ENCODE peak calls at places on chromosome 1, in four cellular contexts. W, T, N and E are unnamed samples.

GRCh38 chr1:46533179-46533864 is 18.1 kb downstream of the KNCN start:
- DNase-seq in T (no peak), N (peak; percentile 70), W (peak; percentile 24), E (no peak)

GRCh38 chr1:109198745-109199144 is 15.0 kb upstream of the SARS1 start:
- DNase-seq in T (no peak), N (no peak), W (no peak), E (no peak)

GRCh38 chr1:177032434-177032833 is 132.1 kb downstream of the ASTN1 start:
- DNase-seq in N (peak; percentile 27), T (no peak), W (no peak), E (no peak)

GRCh38 chr1:211734791-211735190 is 59.4 kb upstream of the NEK2 start:
- DNase-seq in W (no peak), T (no peak), N (no peak), E (no peak)

GRCh38 chr1:3375256-3375655 is 79.2 kb upstream of the ARHGEF16 start:
- DNase-seq in W (no peak), N (no peak), T (no peak), E (no peak)

GRCh38 chr1:54052470-54052933 is 502 bp downstream of the TMEM59 start:
- DNase-seq in T (peak; percentile 31), N (peak; percentile 61), W (peak; percentile 11), E (peak; percentile 21)

GRCh38 chr1:25180996-25181395 is 51.3 kb downstream of the SYF2 start:
- DNase-seq in N (no peak), T (no peak), W (no peak), E (no peak)

GRCh38 chr1:210465150-210465549 is 136.4 kb downstream of the HHAT start:
- DNase-seq in N (no peak), T (no peak), W (no peak), E (no peak)

GRCh38 chr1:150696590-150696989 is 364 bp downstream of the GOLPH3L start:
- DNase-seq in T (no peak), W (no peak), N (no peak), E (peak; percentile 46)

GRCh38 chr1:63435136-63435535 is 67.7 kb downstream of the ALG6 start:
- DNase-seq in W (no peak), T (no peak), N (no peak), E (no peak)

GRCh38 chr1:240508950-240509349 is 103.0 kb downstream of the GREM2 start:
- DNase-seq in W (no peak), N (no peak), T (no peak), E (no peak)

GRCh38 chr1:27527223-27527856 is 37.4 kb upstream of the WASF2 start:
- DNase-seq in W (peak; percentile 27), N (peak; percentile 78), T (no peak), E (peak; percentile 47)

GRCh38 chr1:61753998-61754508 is 11.8 kb downstream of the PATJ start:
- DNase-seq in W (no peak), T (no peak), N (no peak), E (no peak)

GRCh38 chr1:205922314-205922713 is 20.9 kb downstream of the SLC26A9 start:
- DNase-seq in N (no peak), W (no peak), T (no peak), E (no peak)

GRCh38 chr1:87024936-87025537 is 110.6 kb downstream of the HS2ST1 start:
- DNase-seq in N (no peak), W (no peak), T (peak; percentile 23), E (peak; percentile 81)

GRCh38 chr1:2003564-2004131 is at the start of gene CFAP74:
- DNase-seq in N (peak; percentile 95), T (no peak), W (no peak), E (no peak)

GRCh38 chr1:234520908-234521801 is 42.2 kb upstream of the TARBP1 start:
- DNase-seq in W (no peak), N (no peak), T (no peak), E (no peak)

GRCh38 chr1:30038134-30039025 is 685.0 kb downstream of the MATN1 start:
- DNase-seq in N (peak; percentile 29), T (no peak), W (no peak), E (no peak)

GRCh38 chr1:15836772-15837669 is 10.5 kb upstream of the SPEN start:
- DNase-seq in N (peak; percentile 61), T (no peak), W (peak; percentile 10), E (peak; percentile 85)

GRCh38 chr1:227791425-227792090 is 23.9 kb upstream of the PRSS38 start:
- DNase-seq in W (no peak), T (no peak), N (no peak), E (no peak)

GRCh38 chr1:54995835-54996234 is 2.9 kb upstream of the BSND start:
- DNase-seq in N (no peak), W (no peak), T (no peak), E (no peak)

GRCh38 chr1:115082949-115083348 is 6.4 kb downstream of the TSPAN2 start:
- DNase-seq in T (no peak), N (no peak), W (no peak), E (no peak)

GRCh38 chr1:150002217-150002616 is 8.3 kb downstream of the OTUD7B start:
- DNase-seq in T (no peak), W (no peak), N (no peak), E (no peak)